ENCODE peak calls at places on chromosomes 2 and 18, in seven cellular contexts. S is thyroid gland, U is neural progenitor cell, E is prostate gland, N is keratinocyte, Y is bronchial epithelial cell, C is fibroblast of pulmonary artery. J is an unnamed sample.

GRCh38 chr2:48529189-48529588 is 765 bp upstream of the STON1 start:
- DNase-seq in S (peak), U (peak), E (no peak), N (no peak), Y (no peak), C (no peak), J (no peak)

GRCh38 chr2:226887940-226888339 is 52.1 kb downstream of the RHBDD1 start:
- DNase-seq in S (no peak), U (no peak), E (no peak), N (no peak), Y (peak), C (no peak), J (peak)

GRCh38 chr2:42813773-42814172 is 21.4 kb upstream of the HAAO start:
- DNase-seq in S (no peak), U (no peak), E (no peak), N (no peak), Y (no peak), C (no peak), J (no peak)

GRCh38 chr2:60634443-60634842 is 81.0 kb upstream of the BCL11A start:
- DNase-seq in S (no peak), U (no peak), E (no peak), N (no peak), Y (peak), C (peak), J (peak)

GRCh38 chr2:76256689-76257088 is 546.0 kb upstream of the GCFC2 start:
- DNase-seq in S (no peak), U (no peak), E (no peak), N (no peak), Y (peak), C (no peak), J (no peak)

GRCh38 chr18:77765468-77765867 is 515.8 kb downstream of the GALR1 start:
- DNase-seq in S (peak), U (peak), E (peak), N (no peak), Y (peak), C (no peak), J (peak)

GRCh38 chr2:200471324-200471848 is 38.5 kb downstream of the KCTD18 start:
- DNase-seq in S (peak), U (peak), E (no peak), N (no peak), Y (peak), C (peak), J (peak)

GRCh38 chr2:111071480-111072143 is 49.1 kb upstream of the BCL2L11 start:
- DNase-seq in S (no peak), U (no peak), E (peak), N (no peak), Y (peak), C (peak), J (peak)

GRCh38 chr18:49225160-49225559 is 235.3 kb downstream of the DYM start:
- DNase-seq in S (no peak), U (no peak), E (no peak), N (no peak), Y (no peak), C (peak), J (peak)

GRCh38 chr2:71879509-71880184 is 268.0 kb downstream of the CYP26B1 start:
- DNase-seq in S (no peak), U (no peak), E (no peak), N (no peak), Y (no peak), C (no peak), J (no peak)

GRCh38 chr2:85911836-85912692 is 23.3 kb upstream of the ST3GAL5 start:
- DNase-seq in S (peak), U (no peak), E (no peak), N (peak), Y (peak), C (peak), J (peak)

GRCh38 chr2:179771791-179772190 is 89.6 kb downstream of the ZNF385B start:
- DNase-seq in S (no peak), U (no peak), E (no peak), N (no peak), Y (peak), C (no peak), J (no peak)

GRCh38 chr2:71282493-71282892 is 49.1 kb upstream of the ZNF638 start:
- DNase-seq in S (no peak), U (no peak), E (no peak), N (no peak), Y (peak), C (no peak), J (peak)

GRCh38 chr2:40412456-40412855 is 39.4 kb downstream of the SLC8A1 start:
- DNase-seq in S (no peak), U (no peak), E (no peak), N (peak), Y (peak), C (no peak), J (peak)

GRCh38 chr18:62073882-62074281 is 113.0 kb downstream of the PIGN start:
- DNase-seq in S (no peak), U (no peak), E (no peak), N (no peak), Y (no peak), C (no peak), J (no peak)

GRCh38 chr18:335741-336140 is 67.9 kb upstream of the THOC1 start:
- DNase-seq in S (no peak), U (no peak), E (no peak), N (no peak), Y (no peak), C (no peak), J (peak)

GRCh38 chr2:85695121-85695520 is 963 bp downstream of the GNLY start:
- DNase-seq in S (no peak), U (no peak), E (no peak), N (no peak), Y (no peak), C (no peak), J (no peak)

GRCh38 chr18:37303009-37303408 is 262.6 kb downstream of the CELF4 start:
- DNase-seq in S (no peak), U (no peak), E (no peak), N (no peak), Y (no peak), C (no peak), J (no peak)

GRCh38 chr2:15560404-15560987 is 638 bp downstream of the NBAS start:
- DNase-seq in S (peak), U (peak), E (peak), N (no peak), Y (peak), C (peak), J (peak)

GRCh38 chr18:60019463-60019840 is 119.7 kb downstream of the PMAIP1 start:
- DNase-seq in S (no peak), U (peak), E (no peak), N (peak), Y (peak), C (peak), J (peak)

GRCh38 chr18:3294435-3295080 is 32.6 kb downstream of the MYL12B start:
- DNase-seq in S (no peak), U (no peak), E (no peak), N (no peak), Y (no peak), C (peak), J (peak)

GRCh38 chr18:3293196-3293951 is 31.4 kb downstream of the MYL12B start:
- DNase-seq in S (no peak), U (no peak), E (no peak), N (no peak), Y (no peak), C (no peak), J (no peak)

GRCh38 chr18:3297025-3297984 is 35.4 kb downstream of the MYL12B start:
- DNase-seq in S (peak), U (peak), E (peak), N (peak), Y (peak), C (peak), J (peak)
- TF ChIP-seq CTCF in S (no peak), U (peak), E (no peak), N (peak), Y (peak), C (peak), J (peak)

GRCh38 chr2:32192418-32192817 is 26.8 kb downstream of the SLC30A6 start:
- DNase-seq in S (no peak), U (no peak), E (no peak), N (no peak), Y (no peak), C (no peak), J (no peak)
- H3K4me3 ChIP-seq in S (no peak), U (no peak), E (no peak), N (no peak), Y (no peak), C (no peak), J (no peak)

GRCh38 chr2:25258814-25259743 is 82.6 kb downstream of the DNMT3A start:
- DNase-seq in S (no peak), U (no peak), E (no peak), N (no peak), Y (no peak), C (no peak), J (no peak)
- TF ChIP-seq CTCF in S (no peak), U (no peak), E (no peak), N (no peak), Y (no peak), C (no peak), J (no peak)

GRCh38 chr2:127733816-127734537 is 32.7 kb downstream of the SFT2D3 start:
- DNase-seq in S (no peak), U (no peak), E (no peak), N (no peak), Y (peak), C (peak), J (peak)
- H3K4me3 ChIP-seq in S (no peak), U (no peak), E (no peak), N (no peak), Y (no peak), C (peak), J (no peak)

J was measured in cardiac fibroblast.